ENCODE peak calls at places on chromosomes 5 and 9, in five cellular contexts. One of them, this sample, is unnamed.

GRCh38 chr9:121963542-121963995 is 129.5 kb downstream of the TTLL11 start:
- DNase-seq in AG09309: no peak
- DNase-seq in HepG2: no peak
- DNase-seq in AG10803: peak
- DNase-seq in IMR-90: peak
- DNase-seq in this sample: no peak

GRCh38 chr9:135644631-135645218 is 5.4 kb upstream of the GLT6D1 start:
- DNase-seq in AG10803: no peak
- DNase-seq in IMR-90: no peak
- DNase-seq in AG09309: no peak
- DNase-seq in HepG2: no peak
- DNase-seq in this sample: no peak

GRCh38 chr5:135379052-135379654 is 19.9 kb downstream of the MACROH2A1 start:
- DNase-seq in HepG2: no peak
- DNase-seq in AG10803: peak
- DNase-seq in AG09309: peak
- DNase-seq in IMR-90: peak
- DNase-seq in this sample: peak

GRCh38 chr5:150009671-150010387 is 9.3 kb downstream of the HMGXB3 start:
- DNase-seq in AG10803: no peak
- DNase-seq in AG09309: no peak
- DNase-seq in IMR-90: no peak
- DNase-seq in HepG2: no peak
- DNase-seq in this sample: no peak

GRCh38 chr5:134769206-134769605 is 10.6 kb downstream of the DDX46 start:
- DNase-seq in AG10803: peak
- DNase-seq in AG09309: no peak
- DNase-seq in IMR-90: peak
- DNase-seq in HepG2: peak
- DNase-seq in this sample: peak

GRCh38 chr9:85479305-85479704 is 262.4 kb downstream of the AGTPBP1 start:
- DNase-seq in AG09309: no peak
- DNase-seq in HepG2: no peak
- DNase-seq in IMR-90: no peak
- DNase-seq in AG10803: no peak
- DNase-seq in this sample: no peak

GRCh38 chr9:81393985-81394811 is 295.1 kb downstream of the TLE1 start:
- DNase-seq in AG10803: no peak
- DNase-seq in IMR-90: peak
- DNase-seq in AG09309: no peak
- DNase-seq in HepG2: no peak
- DNase-seq in this sample: peak

GRCh38 chr9:4713849-4714248 is 27.2 kb downstream of the AK3 start:
- DNase-seq in IMR-90: no peak
- DNase-seq in AG10803: no peak
- DNase-seq in AG09309: no peak
- DNase-seq in HepG2: no peak
- DNase-seq in this sample: no peak

GRCh38 chr9:98328141-98328540 is 72.7 kb upstream of the TBC1D2 start:
- DNase-seq in IMR-90: no peak
- DNase-seq in AG10803: no peak
- DNase-seq in AG09309: no peak
- DNase-seq in HepG2: no peak
- DNase-seq in this sample: no peak

GRCh38 chr5:98750693-98751092 is 22.8 kb upstream of the RGMB start:
- DNase-seq in IMR-90: no peak
- DNase-seq in AG09309: no peak
- DNase-seq in HepG2: peak
- DNase-seq in AG10803: no peak
- DNase-seq in this sample: peak
- TF ChIP-seq CTCF in IMR-90: peak
- TF ChIP-seq CTCF in AG09309: peak
- TF ChIP-seq CTCF in HepG2: peak
- TF ChIP-seq CTCF in AG10803: no peak
- TF ChIP-seq CTCF in this sample: peak

GRCh38 chr5:78537821-78538220 is 110.8 kb downstream of the LHFPL2 start:
- DNase-seq in AG10803: peak
- DNase-seq in HepG2: peak
- DNase-seq in IMR-90: peak
- DNase-seq in AG09309: no peak
- DNase-seq in this sample: peak
- TF ChIP-seq CTCF in AG10803: peak
- TF ChIP-seq CTCF in HepG2: peak
- TF ChIP-seq CTCF in IMR-90: peak
- TF ChIP-seq CTCF in AG09309: peak
- TF ChIP-seq CTCF in this sample: peak

GRCh38 chr9:72586388-72587160 is 65.2 kb downstream of the TMC1 start:
- DNase-seq in HepG2: no peak
- DNase-seq in AG09309: peak
- DNase-seq in IMR-90: peak
- DNase-seq in AG10803: peak
- DNase-seq in this sample: peak
- TF ChIP-seq CTCF in HepG2: no peak
- TF ChIP-seq CTCF in AG09309: peak
- TF ChIP-seq CTCF in IMR-90: peak
- TF ChIP-seq CTCF in AG10803: peak
- TF ChIP-seq CTCF in this sample: peak

DNA sequence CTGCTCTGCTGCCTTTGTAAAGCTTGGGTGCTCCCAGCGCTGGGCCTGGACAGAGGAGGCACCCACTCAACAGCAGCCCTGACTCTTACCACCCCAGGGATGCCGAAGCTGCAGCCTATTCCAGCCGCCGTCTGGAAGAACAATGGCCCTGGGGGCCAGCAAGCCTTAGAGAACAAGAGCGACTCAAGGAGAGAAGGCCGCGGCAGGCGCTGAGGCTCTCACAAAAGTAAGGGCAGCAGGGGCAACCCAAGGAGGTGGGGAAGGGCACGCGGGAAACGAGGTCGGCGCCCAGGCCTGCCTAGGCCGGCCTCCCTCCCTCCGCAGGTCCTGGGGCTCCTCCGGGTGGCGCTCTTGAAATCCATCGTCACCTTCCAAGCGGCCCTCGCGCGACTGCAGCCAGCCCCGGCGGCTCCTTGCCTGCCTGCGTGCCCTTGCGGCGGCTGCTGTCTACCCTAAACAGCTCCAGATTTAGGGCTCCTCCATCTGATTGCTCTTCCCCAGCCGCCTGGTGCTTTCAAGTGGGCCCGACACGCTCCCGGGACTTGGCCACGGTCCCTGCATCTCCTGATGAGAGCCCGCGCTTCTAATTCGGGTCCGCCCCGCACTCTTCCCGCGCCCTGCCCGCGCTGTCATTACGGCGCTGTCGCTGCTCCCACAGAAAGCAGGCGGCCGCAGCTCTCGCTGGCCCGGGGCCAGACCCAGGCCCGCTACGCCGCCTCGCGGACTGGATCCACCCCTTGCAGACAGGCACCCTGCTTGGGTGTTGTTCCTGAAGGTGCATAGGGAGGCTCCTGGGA is 213.3 kb downstream of the SEMA6A start:
- DNase-seq in AG10803: peak
- DNase-seq in HepG2: no peak
- DNase-seq in AG09309: no peak
- DNase-seq in IMR-90: no peak
- DNase-seq in this sample: no peak
- TF ChIP-seq CTCF in AG10803: no peak
- TF ChIP-seq CTCF in HepG2: no peak
- TF ChIP-seq CTCF in AG09309: no peak
- TF ChIP-seq CTCF in IMR-90: no peak
- TF ChIP-seq CTCF in this sample: no peak

GRCh38 chr5:93791520-93791972 is 50.1 kb upstream of the POU5F2 start:
- DNase-seq in AG10803: no peak
- DNase-seq in AG09309: no peak
- DNase-seq in HepG2: peak
- DNase-seq in IMR-90: peak
- DNase-seq in this sample: peak
- TF ChIP-seq CTCF in AG10803: no peak
- TF ChIP-seq CTCF in AG09309: no peak
- TF ChIP-seq CTCF in HepG2: peak
- TF ChIP-seq CTCF in IMR-90: no peak
- TF ChIP-seq CTCF in this sample: no peak

GRCh38 chr9:89922099-89922498 is 317.3 kb downstream of the GADD45G start:
- DNase-seq in IMR-90: no peak
- DNase-seq in AG10803: no peak
- DNase-seq in HepG2: no peak
- DNase-seq in AG09309: no peak
- DNase-seq in this sample: no peak

GRCh38 chr9:89920131-89920530 is 315.3 kb downstream of the GADD45G start:
- DNase-seq in IMR-90: no peak
- DNase-seq in AG09309: no peak
- DNase-seq in AG10803: no peak
- DNase-seq in HepG2: no peak
- DNase-seq in this sample: no peak

GRCh38 chr9:89917861-89918260 is 313.0 kb downstream of the GADD45G start:
- DNase-seq in AG10803: no peak
- DNase-seq in IMR-90: no peak
- DNase-seq in AG09309: no peak
- DNase-seq in HepG2: no peak
- DNase-seq in this sample: no peak

GRCh38 chr9:89920901-89921300 is 316.1 kb downstream of the GADD45G start:
- DNase-seq in AG09309: no peak
- DNase-seq in IMR-90: no peak
- DNase-seq in AG10803: no peak
- DNase-seq in HepG2: no peak
- DNase-seq in this sample: no peak

GRCh38 chr9:89919171-89919681 is 314.4 kb downstream of the GADD45G start:
- DNase-seq in AG10803: no peak
- DNase-seq in AG09309: no peak
- DNase-seq in IMR-90: no peak
- DNase-seq in HepG2: peak
- DNase-seq in this sample: no peak
- TF ChIP-seq CTCF in AG10803: no peak
- TF ChIP-seq CTCF in AG09309: no peak
- TF ChIP-seq CTCF in IMR-90: no peak
- TF ChIP-seq CTCF in HepG2: peak
- TF ChIP-seq CTCF in this sample: no peak

DNA sequence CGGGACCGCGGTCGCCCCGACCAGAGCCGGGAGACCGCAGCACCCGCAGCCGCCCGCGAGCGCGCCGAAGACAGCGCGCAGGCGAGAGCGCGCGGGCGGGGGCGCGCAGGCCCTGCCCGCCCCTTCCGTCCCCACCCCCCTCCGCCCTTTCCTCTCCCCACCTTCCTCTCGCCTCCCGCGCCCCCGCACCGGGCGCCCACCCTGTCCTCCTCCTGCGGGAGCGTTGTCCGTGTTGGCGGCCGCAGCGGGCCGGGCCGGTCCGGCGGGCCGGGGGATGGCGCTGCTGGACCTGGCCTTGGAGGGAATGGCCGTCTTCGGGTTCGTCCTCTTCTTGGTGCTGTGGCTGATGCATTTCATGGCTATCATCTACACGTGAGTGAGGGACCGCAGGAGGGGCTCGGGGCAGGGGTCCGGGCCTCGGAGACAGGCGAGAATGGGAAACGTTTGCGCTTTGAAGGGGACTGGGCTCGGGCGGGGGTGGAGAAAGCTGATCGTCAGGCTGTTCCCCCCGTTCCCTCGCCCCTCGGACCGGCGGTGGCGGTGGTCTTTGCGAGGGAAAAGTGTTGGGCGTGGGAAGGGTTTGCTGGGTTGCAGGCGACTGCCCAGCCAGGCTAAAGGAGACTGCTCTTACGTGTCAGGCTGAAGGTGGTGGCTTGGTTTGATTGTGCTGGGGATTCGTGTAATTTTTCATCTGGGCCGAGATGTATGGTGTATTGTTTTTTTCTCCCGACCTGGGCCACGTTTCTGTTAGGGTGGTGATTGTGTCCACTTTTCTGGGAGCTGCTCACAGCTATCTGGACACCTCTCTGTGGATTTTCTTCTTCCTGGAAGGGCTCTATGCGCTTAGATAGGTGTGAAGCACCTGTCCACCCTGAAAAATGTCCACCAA is 572 bp downstream of the UGCG start:
- DNase-seq in AG09309: no peak
- DNase-seq in AG10803: peak
- DNase-seq in HepG2: peak
- DNase-seq in IMR-90: no peak
- DNase-seq in this sample: peak
- TF ChIP-seq CTCF in AG09309: peak
- TF ChIP-seq CTCF in AG10803: no peak
- TF ChIP-seq CTCF in HepG2: peak
- TF ChIP-seq CTCF in IMR-90: peak
- TF ChIP-seq CTCF in this sample: no peak

DNA sequence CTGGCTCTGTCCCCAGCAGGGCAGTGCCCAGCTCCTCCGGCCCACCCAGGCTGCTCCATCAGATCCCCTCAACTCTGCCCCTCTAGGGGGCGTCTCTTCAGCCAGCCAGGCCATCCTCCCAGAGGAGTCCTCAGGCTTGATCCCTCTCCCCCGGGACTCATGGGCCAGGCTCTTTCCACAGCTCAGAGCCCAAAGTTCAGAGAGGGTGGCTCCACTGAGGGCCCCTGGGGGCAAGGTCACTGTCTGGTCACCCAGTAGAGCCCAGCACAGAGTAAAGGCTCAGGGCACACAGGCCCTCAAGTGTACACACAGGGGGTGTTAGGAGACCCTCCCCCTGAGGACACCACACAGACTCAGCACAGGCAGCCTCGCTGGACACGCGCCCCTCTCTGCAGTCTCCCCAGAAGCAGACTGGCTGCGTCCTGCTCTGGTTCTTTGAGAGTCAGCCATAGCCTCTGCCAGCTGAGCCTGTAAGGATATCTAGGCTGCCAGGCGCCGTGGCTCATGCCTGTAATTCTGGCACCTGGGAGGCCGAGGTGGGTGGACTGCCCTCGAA is 64.8 kb downstream of the PAX5 start:
- DNase-seq in IMR-90: no peak
- DNase-seq in HepG2: peak
- DNase-seq in AG10803: no peak
- DNase-seq in AG09309: no peak
- DNase-seq in this sample: no peak
- TF ChIP-seq CTCF in IMR-90: no peak
- TF ChIP-seq CTCF in HepG2: peak
- TF ChIP-seq CTCF in AG10803: no peak
- TF ChIP-seq CTCF in AG09309: no peak
- TF ChIP-seq CTCF in this sample: no peak

This sample was measured in fibroblast of the aortic adventitia.